ENCODE peak calls at places on chromosomes 7 and 10, in nine cellular contexts. N is spleen, H is cardiac muscle cell, Z is mammary epithelial cell, F is heart left ventricle, Y is PC-9, J is RWPE1, M is Peyer's patch, A is body of pancreas. G is an unnamed sample.

GRCh38 chr7:11830582-11831382 is 1.2 kb downstream of the THSD7A start:
- DNase-seq in H (peak), M (no peak), J (no peak), A (no peak), F (no peak), Y (no peak), N (no peak), Z (peak), G (no peak)

GRCh38 chr7:23546897-23547572 is 15.3 kb upstream of the TRA2A start:
- DNase-seq in A (peak), H (peak), N (peak), J (peak), F (no peak), Y (peak), Z (peak), M (peak), G (peak)

GRCh38 chr7:69953319-69954067 is 355.2 kb downstream of the AUTS2 start:
- DNase-seq in F (no peak), N (no peak), M (no peak), J (no peak), Z (no peak), H (no peak), Y (no peak), A (no peak), G (no peak)

GRCh38 chr7:135773451-135773850 is 24.8 kb upstream of the FAM180A start:
- DNase-seq in N (no peak), M (no peak), F (no peak), J (no peak), Y (no peak), Z (no peak), A (no peak), H (no peak), G (no peak)

GRCh38 chr7:42235734-42236133 is 1.3 kb downstream of the GLI3 start:
- DNase-seq in N (no peak), Y (no peak), M (no peak), Z (peak), J (peak), F (no peak), A (no peak), H (peak), G (no peak)

GRCh38 chr10:84076047-84076388 is 63.3 kb upstream of the GHITM start:
- DNase-seq in H (no peak), Z (peak), J (peak), F (no peak), Y (no peak), A (no peak), N (no peak), M (no peak), G (no peak)

GRCh38 chr10:71255817-71256660 is 43.7 kb downstream of the UNC5B start:
- DNase-seq in N (no peak), Y (peak), H (no peak), A (no peak), Z (peak), M (peak), J (peak), F (peak), G (peak)

GRCh38 chr10:42991442-42992098 is 85.3 kb upstream of the RET start:
- DNase-seq in N (peak), Z (no peak), A (no peak), J (no peak), Y (no peak), F (no peak), H (no peak), M (peak), G (no peak)

GRCh38 chr10:31136951-31137885 is 105.6 kb upstream of the ZNF438 start:
- DNase-seq in F (no peak), N (no peak), H (no peak), A (no peak), Y (no peak), Z (peak), J (no peak), M (no peak), G (no peak)

GRCh38 chr10:70482982-70483760 is 4.6 kb downstream of the PALD1 start:
- DNase-seq in M (no peak), H (no peak), F (no peak), A (no peak), Z (no peak), J (no peak), Y (no peak), N (no peak), G (no peak)

GRCh38 chr10:69648461-69648860 is 18.4 kb downstream of the FAM241B start:
- DNase-seq in F (no peak), J (no peak), Z (no peak), A (no peak), H (no peak), N (peak), M (no peak), Y (no peak), G (no peak)

GRCh38 chr10:59991661-59992060 is 85.3 kb upstream of the CCDC6 start:
- DNase-seq in Z (peak), A (peak), Y (peak), M (peak), N (no peak), H (no peak), J (peak), F (no peak), G (no peak)

GRCh38 chr7:64884913-64885370 is 18.1 kb upstream of the ZNF273 start:
- DNase-seq in Y (no peak), M (peak), F (no peak), N (no peak), H (no peak), Z (no peak), J (no peak), A (no peak), G (no peak)

GRCh38 chr7:40197527-40197926 is 62.7 kb downstream of the SUGCT start:
- DNase-seq in M (no peak), J (no peak), N (no peak), A (no peak), H (no peak), Z (no peak), Y (no peak), F (no peak), G (no peak)

GRCh38 chr7:45191361-45191760 is 33.8 kb downstream of the RAMP3 start:
- DNase-seq in M (no peak), Z (no peak), F (no peak), A (no peak), J (no peak), H (no peak), N (no peak), Y (no peak), G (no peak)

GRCh38 chr7:111140091-111140870 is 49.4 kb downstream of the LRRN3 start:
- DNase-seq in A (no peak), Z (no peak), N (no peak), M (no peak), Y (no peak), F (no peak), J (no peak), H (no peak), G (no peak)

GRCh38 chr7:73891178-73891885 is 30.4 kb downstream of the TMEM270 start:
- DNase-seq in N (no peak), F (no peak), J (no peak), A (no peak), Y (no peak), H (no peak), Z (no peak), M (no peak), G (peak)
- TF ChIP-seq CTCF in N (no peak), F (no peak), J (no peak), A (no peak), Y (no peak), H (peak), Z (no peak), M (no peak), G (no peak)

DNA sequence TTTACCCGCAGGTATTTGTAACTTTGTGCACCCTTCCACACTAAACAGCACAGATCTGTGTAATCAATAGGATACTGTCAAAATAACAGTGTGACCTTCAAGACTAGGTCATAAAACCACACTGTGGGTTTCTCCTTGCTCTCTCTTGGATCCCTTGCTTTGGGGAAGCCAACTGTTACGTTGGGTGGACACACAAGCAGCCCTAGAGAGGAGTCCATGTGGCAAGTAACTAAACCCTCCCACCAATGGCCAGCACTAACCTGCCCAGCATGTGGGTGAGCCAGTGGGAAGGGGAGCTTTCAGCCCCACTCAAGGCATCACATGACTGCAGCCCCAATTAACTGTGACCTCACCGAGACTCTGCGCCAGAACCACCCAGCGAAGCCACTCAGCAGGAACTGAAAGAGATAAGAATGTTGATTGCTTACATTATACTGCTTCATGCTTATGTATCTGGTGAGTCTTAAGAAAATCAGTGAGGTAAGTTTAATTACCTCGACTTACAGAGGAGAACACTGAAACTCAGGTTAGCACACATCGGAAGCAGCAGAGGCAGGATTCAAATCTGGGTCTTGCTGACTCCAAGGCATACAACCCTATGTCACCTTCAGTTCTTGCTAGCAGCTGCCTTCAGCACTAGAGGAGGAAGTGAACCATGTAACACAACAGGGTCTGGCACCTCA is 9.4 kb upstream of the ZC3HAV1 start:
- DNase-seq in F (no peak), H (no peak), A (no peak), N (peak), J (no peak), Z (no peak), M (peak), Y (no peak), G (no peak)
- H3K27ac ChIP-seq in F (no peak), H (no peak), A (no peak), N (peak), J (no peak), Z (no peak), M (peak), Y (peak), G (no peak)

GRCh38 chr7:67105382-67105781 is 108.7 kb downstream of the TYW1 start:
- DNase-seq in A (no peak), Y (no peak), Z (peak), F (no peak), J (no peak), H (no peak), M (no peak), N (no peak), G (no peak)
- TF ChIP-seq CTCF in A (no peak), Y (no peak), Z (no peak), F (no peak), J (no peak), H (no peak), M (no peak), N (no peak), G (no peak)

DNA sequence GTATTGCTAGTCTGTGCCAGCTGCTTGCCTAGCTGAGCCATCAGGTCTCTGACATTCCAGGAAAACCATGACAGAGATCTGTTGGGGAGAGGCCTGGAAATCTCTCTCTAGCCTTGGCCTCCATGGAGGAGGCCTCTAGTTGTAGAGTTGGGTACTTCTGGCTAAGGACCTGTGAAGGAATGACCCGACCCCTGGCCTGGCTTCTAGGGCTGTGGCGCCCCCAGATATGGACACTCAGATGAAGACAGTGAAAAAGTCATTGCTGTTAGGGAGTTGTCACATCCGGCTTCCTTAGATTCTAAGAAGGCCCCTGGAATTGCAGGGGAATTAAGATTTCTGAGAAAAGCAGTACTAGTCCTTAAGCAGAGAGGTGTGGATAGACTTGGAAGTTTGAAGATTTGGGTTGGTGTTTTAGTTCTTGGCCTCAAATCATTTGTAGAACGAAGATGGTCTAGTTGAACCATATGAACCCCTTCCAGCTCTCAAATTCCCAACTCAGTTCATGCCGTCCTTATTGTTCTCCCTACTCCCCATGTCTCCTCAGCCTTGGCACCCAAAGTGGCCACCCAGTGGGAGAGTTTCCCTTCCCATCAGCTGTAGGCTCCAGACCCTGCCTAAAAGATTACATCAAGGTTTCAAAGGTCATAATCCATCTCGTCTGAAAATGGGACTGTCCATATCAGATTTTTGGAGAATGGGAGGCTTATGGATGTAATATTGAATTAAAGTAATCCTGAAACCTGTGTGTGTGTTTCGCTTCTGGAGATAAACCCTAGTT is 7.0 kb downstream of the HHEX start:
- DNase-seq in A (no peak), N (no peak), J (no peak), F (no peak), H (no peak), Y (no peak), Z (no peak), M (no peak), G (no peak)
- H3K27ac ChIP-seq in A (peak), N (peak), J (no peak), F (no peak), H (no peak), Y (no peak), Z (no peak), M (no peak), G (no peak)

DNA sequence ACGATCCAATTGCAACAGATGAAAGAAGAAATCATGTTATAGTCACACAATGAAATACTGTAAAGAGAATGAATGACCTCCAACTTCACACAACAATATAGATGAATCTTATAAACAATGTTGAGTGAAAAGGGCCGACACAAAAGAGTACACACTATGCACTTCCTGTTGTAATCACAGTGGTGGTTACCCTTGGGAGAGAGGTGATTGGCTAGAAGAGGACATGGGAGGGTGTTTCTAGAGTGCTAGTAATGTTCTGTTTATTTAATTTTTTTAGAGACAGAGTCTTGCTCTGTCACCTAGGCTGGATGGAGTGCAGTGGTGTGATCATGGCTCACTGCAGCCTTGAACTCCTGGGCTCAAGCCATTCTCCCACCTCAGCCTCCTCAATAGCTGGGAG is 82.5 kb downstream of the NDUFB2 start:
- DNase-seq in H (no peak), N (no peak), M (no peak), Z (no peak), F (no peak), A (no peak), Y (no peak), J (no peak), G (no peak)
- TF ChIP-seq CTCF in H (no peak), N (no peak), M (no peak), Z (no peak), F (no peak), A (no peak), Y (no peak), J (no peak), G (no peak)

GRCh38 chr7:50358306-50358705 is 53.8 kb downstream of the IKZF1 start:
- DNase-seq in Z (no peak), M (no peak), F (no peak), N (no peak), H (no peak), A (no peak), Y (no peak), J (no peak), G (no peak)
- H3K27ac ChIP-seq in Z (no peak), M (peak), F (no peak), N (peak), H (no peak), A (no peak), Y (no peak), J (no peak), G (no peak)

GRCh38 chr10:17617031-17617911 is at the start of gene HACD1:
- DNase-seq in N (peak), A (peak), F (peak), H (peak), J (peak), M (peak), Z (peak), Y (peak), G (peak)
- TF ChIP-seq CTCF in N (no peak), A (no peak), F (no peak), H (peak), J (peak), M (no peak), Z (no peak), Y (no peak), G (peak)

G was measured in psoas muscle.